ENCODE peak calls at places on chromosomes 5 and 9, in seven cellular contexts. X is sigmoid colon; H is aorta; C is right atrium auricular region; K is effector memory CD4-positive, alpha-beta T cell; G is RWPE1; E is cardiac muscle cell. B is an unnamed sample.

GRCh38 chr5:76836181-76836580 is 13.6 kb upstream of the S100Z start:
- DNase-seq in X (no peak), H (no peak), C (no peak), K (no peak), G (no peak), E (no peak), B (no peak)

GRCh38 chr5:119864286-119864685 is 234.9 kb downstream of the FAM170A start:
- DNase-seq in X (no peak), H (no peak), C (no peak), K (no peak), G (no peak), E (no peak), B (no peak)

GRCh38 chr5:6775595-6775994 is 62.4 kb downstream of the TENT4A start:
- DNase-seq in X (peak; percentile 39), H (no peak), C (no peak), K (no peak), G (no peak), E (peak; percentile 18), B (no peak)

GRCh38 chr9:35733109-35733541 is 659 bp downstream of the CREB3 start:
- DNase-seq in X (no peak), H (no peak), C (no peak), K (no peak), G (peak; percentile 87), E (peak; percentile 50), B (no peak)

GRCh38 chr9:136857606-136858412 is 5.7 kb downstream of the MAMDC4 start:
- DNase-seq in X (peak; percentile 62), H (no peak), C (no peak), K (no peak), G (no peak), E (no peak), B (no peak)

GRCh38 chr9:136846376-136847064 is 2.7 kb upstream of the PHPT1 start:
- DNase-seq in X (no peak), H (no peak), C (no peak), K (no peak), G (no peak), E (no peak), B (no peak)

GRCh38 chr5:135980650-135981049 is 25.9 kb upstream of the LECT2 start:
- DNase-seq in X (no peak), H (no peak), C (no peak), K (no peak), G (no peak), E (no peak), B (no peak)

GRCh38 chr5:175103746-175104145 is 340.2 kb downstream of the DRD1 start:
- DNase-seq in X (no peak), H (no peak), C (no peak), K (no peak), G (no peak), E (no peak), B (no peak)

GRCh38 chr5:126354012-126354856 is 69.0 kb upstream of the GRAMD2B start:
- DNase-seq in X (no peak), H (no peak), C (no peak), K (no peak), G (peak; percentile 90), E (peak; percentile 96), B (no peak)

GRCh38 chr9:87422999-87423398 is 74.7 kb upstream of the DAPK1 start:
- DNase-seq in X (no peak), H (no peak), C (no peak), K (no peak), G (no peak), E (peak; percentile 22), B (no peak)

GRCh38 chr5:14281746-14282181 is 138.6 kb downstream of the TRIO start:
- DNase-seq in X (no peak), H (no peak), C (no peak), K (no peak), G (no peak), E (no peak), B (no peak)

GRCh38 chr5:164188733-164189148 is 683.3 kb downstream of the MAT2B start:
- DNase-seq in X (no peak), H (no peak), C (no peak), K (no peak), G (no peak), E (no peak), B (no peak)

GRCh38 chr5:138754699-138755057 is 1.5 kb downstream of the CTNNA1 start:
- DNase-seq in X (no peak), H (no peak), C (no peak), K (no peak), G (no peak), E (no peak), B (no peak)

GRCh38 chr9:68458918-68459317 is 81.8 kb downstream of the TMEM252 start:
- DNase-seq in X (no peak), H (no peak), C (no peak), K (no peak), G (no peak), E (no peak), B (no peak)

GRCh38 chr9:68455436-68455835 is 85.2 kb downstream of the TMEM252 start:
- DNase-seq in X (no peak), H (no peak), C (no peak), K (no peak), G (no peak), E (no peak), B (no peak)

GRCh38 chr9:68457803-68458202 is 82.9 kb downstream of the TMEM252 start:
- DNase-seq in X (no peak), H (no peak), C (no peak), K (no peak), G (no peak), E (no peak), B (no peak)

GRCh38 chr9:68454579-68455334 is 85.9 kb downstream of the TMEM252 start:
- DNase-seq in X (peak; percentile 66), H (no peak), C (no peak), K (no peak), G (no peak), E (no peak), B (no peak)
- H3K27ac ChIP-seq in X (peak overlapping the region; percentile 90), H (peak overlapping the region; percentile 10), C (peak overlapping the region; percentile 2), K (no peak overlapping the region), G (no peak overlapping the region), E (peak overlapping the region; percentile 78), B (no peak overlapping the region)

GRCh38 chr5:3858524-3858923 is 262.9 kb downstream of the IRX1 start:
- DNase-seq in X (no peak), H (no peak), C (no peak), K (no peak), G (no peak), E (no peak), B (no peak)

GRCh38 chr5:3854069-3854741 is 258.6 kb downstream of the IRX1 start:
- DNase-seq in X (no peak), H (no peak), C (no peak), K (no peak), G (no peak), E (no peak), B (no peak)

GRCh38 chr5:3852154-3852930 is 256.7 kb downstream of the IRX1 start:
- DNase-seq in X (no peak), H (no peak), C (no peak), K (no peak), G (no peak), E (no peak), B (no peak)

GRCh38 chr5:3856036-3856435 is 260.4 kb downstream of the IRX1 start:
- DNase-seq in X (no peak), H (no peak), C (no peak), K (no peak), G (no peak), E (no peak), B (no peak)

DNA sequence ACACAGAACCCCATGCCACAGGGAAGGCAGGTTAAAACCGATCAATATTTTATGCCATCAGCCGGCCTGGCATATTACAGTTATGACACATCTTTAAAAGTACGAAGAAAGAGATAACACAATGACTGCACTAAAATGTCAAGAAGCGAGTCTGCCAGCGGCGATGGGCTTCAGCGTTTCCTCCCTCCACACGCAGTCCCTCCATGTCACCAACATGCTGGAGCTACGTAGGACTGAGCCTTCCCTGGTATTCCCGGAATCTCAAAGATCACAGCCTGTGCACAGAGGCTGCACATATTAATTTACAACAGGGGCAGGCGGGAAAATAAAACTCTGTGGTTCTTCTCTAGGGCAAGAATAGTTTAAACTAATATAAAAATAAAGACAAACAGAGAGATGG is 257.7 kb downstream of the IRX1 start:
- DNase-seq in X (no peak), H (no peak), C (no peak), K (no peak), G (no peak), E (no peak), B (no peak)
- H3K27ac ChIP-seq in X (no peak overlapping the region), H (no peak overlapping the region), C (no peak overlapping the region), K (no peak overlapping the region), G (no peak overlapping the region), E (no peak overlapping the region), B (no peak overlapping the region)

GRCh38 chr9:4235951-4236804 is 63.7 kb downstream of the GLIS3 start:
- DNase-seq in X (no peak), H (no peak), C (no peak), K (no peak), G (peak; percentile 13), E (peak; percentile 68), B (no peak)
- H3K27ac ChIP-seq in X (peak overlapping the region; percentile 22), H (no peak overlapping the region), C (peak overlapping the region; percentile 35), K (no peak overlapping the region), G (no peak overlapping the region), E (no peak overlapping the region), B (no peak overlapping the region)

GRCh38 chr5:115472601-115473000 is 72.0 kb downstream of the FEM1C start:
- DNase-seq in X (no peak), H (no peak), C (no peak), K (no peak), G (no peak), E (peak; percentile 80), B (no peak)
- H3K27ac ChIP-seq in X (no peak overlapping the region), H (no peak overlapping the region), C (no peak overlapping the region), K (no peak overlapping the region), G (no peak overlapping the region), E (no peak overlapping the region), B (no peak overlapping the region)

GRCh38 chr5:142013734-142014495 is 1.1 kb upstream of the GNPDA1 start:
- DNase-seq in X (peak; percentile 77), H (peak; percentile 80), C (peak; percentile 82), K (no peak), G (no peak), E (peak; percentile 56), B (no peak)

GRCh38 chr5:142016576-142016975 is 3.7 kb upstream of the GNPDA1 start:
- DNase-seq in X (no peak), H (no peak), C (no peak), K (no peak), G (no peak), E (no peak), B (no peak)

GRCh38 chr5:142014911-142015584 is 2.2 kb upstream of the GNPDA1 start:
- DNase-seq in X (no peak), H (no peak), C (no peak), K (peak; percentile 21), G (peak; percentile 88), E (peak; percentile 64), B (no peak)

GRCh38 chr5:142017832-142018427 is 5.1 kb upstream of the GNPDA1 start:
- DNase-seq in X (no peak), H (no peak), C (no peak), K (no peak), G (no peak), E (peak; percentile 54), B (no peak)

GRCh38 chr5:142015781-142016533 is 3.1 kb upstream of the GNPDA1 start:
- DNase-seq in X (no peak), H (no peak), C (no peak), K (peak; percentile 25), G (peak; percentile 77), E (peak; percentile 17), B (peak; percentile 16)
- H3K27ac ChIP-seq in X (peak overlapping the region; percentile 62), H (no peak overlapping the region), C (no peak overlapping the region), K (peak overlapping the region; percentile 66), G (no peak overlapping the region), E (no peak overlapping the region), B (peak overlapping the region; percentile 8)

B was measured in CD8-positive, alpha-beta memory T cell.